ENCODE peak calls at places on chromosomes 4 and X, in four cellular contexts. Q is cardiac muscle cell, C is lower lobe of right lung, M is heart left ventricle. I is an unnamed sample. For H3K36me3, the result is how much of the 10 kb centered on the place peaks cover.

GRCh38 chr4:176230827-176231226 is 35.4 kb upstream of the SPATA4 start:
- DNase-seq in Q (no peak), C (no peak), M (no peak), I (no peak)

GRCh38 chr4:21811576-21811975 is 137.0 kb downstream of the KCNIP4 start:
- DNase-seq in Q (no peak), C (no peak), M (no peak), I (no peak)

GRCh38 chrX:30781711-30782444 is 107.2 kb downstream of the TAB3 start:
- DNase-seq in Q (no peak), C (no peak), M (no peak), I (no peak)

GRCh38 chrX:133353233-133353632 is 62.1 kb downstream of the GPC4 start:
- DNase-seq in Q (no peak), C (no peak), M (no peak), I (no peak)

GRCh38 chr4:56668267-56668666 is 12.8 kb downstream of the HOPX start:
- DNase-seq in Q (peak), C (no peak), M (no peak), I (no peak)

GRCh38 chr4:151668687-151669402 is 92.0 kb downstream of the GATB start:
- DNase-seq in Q (no peak), C (no peak), M (no peak), I (no peak)

GRCh38 chrX:16930392-16930791 is 16.1 kb upstream of the REPS2 start:
- DNase-seq in Q (no peak), C (no peak), M (no peak), I (no peak)

GRCh38 chr4:125650557-125650956 is 335.8 kb downstream of the FAT4 start:
- DNase-seq in Q (no peak), C (no peak), M (no peak), I (no peak)

GRCh38 chr4:2043396-2044118 is 15.6 kb upstream of the NAT8L start:
- DNase-seq in Q (no peak), C (no peak), M (no peak), I (no peak)

GRCh38 chrX:53900623-53901022 is 143.7 kb downstream of the PHF8 start:
- DNase-seq in Q (no peak), C (no peak), M (no peak), I (no peak)

GRCh38 chrX:68396953-68397352 is 36.3 kb downstream of the OPHN1 start:
- DNase-seq in Q (no peak), C (no peak), M (peak), I (no peak)

GRCh38 chrX:136750364-136750763 is 30.4 kb downstream of the ARHGEF6 start:
- DNase-seq in Q (no peak), C (no peak), M (no peak), I (no peak)

GRCh38 chrX:112851161-112851779 is 10.6 kb upstream of the AMOT start:
- DNase-seq in Q (no peak), C (no peak), M (no peak), I (no peak)

GRCh38 chr4:94849901-94850300 is 92.1 kb downstream of the BMPR1B start:
- DNase-seq in Q (no peak), C (no peak), M (no peak), I (no peak)

GRCh38 chr4:173834151-173834550 is 304.1 kb upstream of the HAND2 start:
- DNase-seq in Q (no peak), C (no peak), M (no peak), I (no peak)

GRCh38 chrX:16160729-16161128 is 6.6 kb upstream of the MAGEB17 start:
- DNase-seq in Q (no peak), C (no peak), M (no peak), I (peak)

GRCh38 chr4:183111452-183111885 is 12.4 kb downstream of the WWC2 start:
- DNase-seq in Q (no peak), C (no peak), M (no peak), I (no peak)

GRCh38 chr4:143338313-143338712 is 1.6 kb downstream of the GAB1 start:
- DNase-seq in Q (no peak), C (no peak), M (no peak), I (no peak)

GRCh38 chr4:80036949-80037348 is 36.1 kb downstream of the ANTXR2 start:
- DNase-seq in Q (peak), C (no peak), M (no peak), I (peak)

GRCh38 chr4:122912810-122913575 is 9.4 kb downstream of the NUDT6 start:
- DNase-seq in Q (no peak), C (no peak), M (no peak), I (no peak)

GRCh38 chrX:136468391-136469103 is 19.2 kb upstream of the BRS3 start:
- DNase-seq in Q (no peak), C (no peak), M (no peak), I (no peak)

GRCh38 chrX:40173662-40174593 is 76.2 kb upstream of the BCOR start:
- DNase-seq in Q (peak), C (peak), M (no peak), I (no peak)

GRCh38 chr4:126242679-126243390 is 928.1 kb downstream of the FAT4 start:
- DNase-seq in Q (no peak), C (no peak), M (peak), I (no peak)

GRCh38 chr4:159856451-159856850 is 753.6 kb downstream of the RAPGEF2 start:
- DNase-seq in Q (peak), C (no peak), M (no peak), I (no peak)

GRCh38 chr4:84146300-84146942 is 352.7 kb downstream of the NKX6-1 start:
- DNase-seq in Q (no peak), C (no peak), M (no peak), I (no peak)

GRCh38 chr4:13816472-13816871 is 188.9 kb upstream of the BOD1L1 start:
- DNase-seq in Q (no peak), C (no peak), M (no peak), I (no peak)

GRCh38 chrX:72694170-72694569 is 19.9 kb downstream of the PHKA1 start:
- DNase-seq in Q (no peak), C (no peak), M (no peak), I (no peak)

GRCh38 chrX:57906790-57907189 is 3.5 kb downstream of the ZXDA start:
- DNase-seq in Q (no peak), C (no peak), M (no peak), I (peak)

GRCh38 chrX:13689519-13690211 is 737 bp downstream of the RAB9A start:
- DNase-seq in Q (peak), C (no peak), M (no peak), I (peak)

DNA sequence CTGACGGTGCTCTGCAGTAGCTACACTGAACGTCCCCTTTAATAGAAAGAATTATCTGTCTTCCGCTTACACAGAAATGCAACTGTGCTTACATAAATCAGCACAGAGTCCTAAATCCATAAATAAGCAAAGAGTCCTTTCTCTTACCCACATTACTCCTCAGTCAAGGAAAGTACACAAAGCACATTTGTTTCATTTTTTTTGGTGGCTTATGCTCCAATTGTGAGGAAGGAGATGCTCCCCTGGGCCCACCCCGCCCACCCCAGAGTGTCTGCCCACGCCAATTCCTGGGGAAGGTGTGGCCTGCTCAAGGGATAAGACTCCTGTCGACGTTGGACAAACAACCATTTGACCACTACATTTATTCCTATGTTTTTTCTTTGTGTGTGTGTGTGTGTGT is 53.8 kb downstream of the CPLX1 start:
- DNase-seq in Q (no peak), C (no peak), M (no peak), I (no peak)
- H3K36me3 ChIP-seq in Q (under half), C (half or more), M (under half), I (half or more)

DNA sequence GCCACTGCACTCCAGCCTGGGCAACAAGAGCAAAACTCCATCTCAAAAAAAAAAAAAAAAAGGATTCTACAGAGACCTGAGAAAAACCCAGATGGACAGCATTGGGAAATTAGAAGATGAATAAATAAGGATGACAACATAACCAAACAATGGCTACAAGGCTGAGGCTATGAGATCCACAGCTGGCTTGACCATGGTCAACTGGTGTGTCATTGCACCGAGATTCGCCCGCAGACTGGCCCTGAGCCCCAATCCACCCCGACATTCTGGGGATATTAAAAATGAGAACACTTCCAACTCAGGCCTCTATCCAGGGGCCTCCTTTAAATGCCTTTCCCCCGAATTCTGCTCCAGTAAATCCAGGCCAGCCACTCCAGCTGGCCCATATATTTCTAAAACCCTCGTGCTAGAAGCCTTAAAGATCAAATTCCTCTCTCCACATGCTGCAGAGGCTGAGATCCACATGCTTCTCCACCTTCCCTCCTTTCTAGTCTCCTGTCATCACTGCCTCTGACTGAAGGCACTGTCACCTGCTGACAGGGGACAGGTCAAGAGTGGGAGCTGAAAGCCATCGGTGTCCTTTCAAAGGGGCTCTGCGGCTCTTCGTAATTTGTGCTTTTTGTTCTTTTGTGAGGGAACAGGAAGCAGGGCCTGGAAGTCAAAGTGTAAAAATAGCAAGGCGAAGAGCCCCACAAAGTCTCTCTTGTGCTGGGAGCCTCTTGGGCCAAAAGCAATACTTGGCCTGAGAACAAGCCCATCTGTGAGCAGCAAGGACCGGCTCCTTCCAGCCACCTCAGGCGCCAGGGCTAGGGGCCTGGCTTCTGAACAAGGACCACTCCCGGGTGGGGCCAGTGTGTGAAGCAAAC is 203.7 kb downstream of the NSUN7 start:
- DNase-seq in Q (peak), C (no peak), M (peak), I (no peak)
- H3K27ac ChIP-seq in Q (peak), C (peak), M (peak), I (no peak)

DNA sequence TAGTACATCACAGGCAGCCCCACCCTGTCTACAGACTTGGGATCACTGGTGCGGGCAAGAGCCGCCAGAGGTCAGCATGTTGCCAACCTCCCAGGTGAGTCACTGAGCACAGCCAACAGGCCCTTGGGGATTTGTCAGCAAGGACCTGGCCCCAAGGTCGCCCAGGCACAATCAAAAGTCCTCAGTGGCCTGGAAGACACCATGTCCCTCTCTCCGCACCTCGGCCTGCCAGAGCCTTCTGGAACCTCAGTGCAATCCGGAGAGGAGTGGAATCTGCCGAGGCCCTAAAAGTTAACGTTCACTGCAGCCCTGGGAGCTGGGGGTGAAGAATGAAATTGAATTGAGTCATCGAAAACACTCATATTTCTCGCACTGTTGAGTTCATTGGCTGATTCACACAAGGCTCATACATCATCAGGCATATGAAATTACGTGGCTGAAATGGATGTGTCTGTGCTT is 74.3 kb downstream of the WFS1 start:
- DNase-seq in Q (no peak), C (peak), M (no peak), I (peak)
- TF ChIP-seq CTCF in Q (no peak), C (no peak), M (no peak), I (no peak)

DNA sequence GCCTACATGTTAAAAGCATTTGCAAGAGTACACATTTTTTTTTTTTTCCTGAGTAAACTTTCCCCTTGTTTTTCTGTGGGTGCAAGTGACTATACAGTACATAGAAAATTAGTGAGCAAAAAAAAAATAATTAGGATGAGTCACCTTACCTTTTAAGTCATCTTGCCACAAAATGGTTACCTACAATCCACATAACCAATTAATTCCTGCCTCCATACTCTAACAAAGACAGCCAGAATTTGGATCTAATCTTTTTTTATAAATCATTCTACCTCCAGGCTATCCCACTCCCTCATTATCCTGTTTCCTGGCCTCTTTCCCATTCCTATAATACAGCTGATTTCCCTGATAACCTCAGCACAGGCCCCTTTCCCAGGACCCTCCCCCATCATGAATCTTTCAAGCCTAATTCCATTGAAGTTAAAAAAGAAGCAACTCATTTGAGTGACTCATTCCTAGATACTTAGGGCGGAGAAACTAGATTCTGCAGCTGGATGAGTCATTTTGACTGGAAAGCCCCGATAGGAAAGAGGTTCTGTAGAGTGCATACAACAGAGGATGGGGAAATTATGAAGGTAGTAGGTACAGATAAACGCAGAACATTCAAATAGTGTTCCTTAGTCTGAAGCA is 128.2 kb downstream of the C4orf51 start:
- DNase-seq in Q (no peak), C (no peak), M (no peak), I (peak)
- H3K36me3 ChIP-seq in Q (under half), C (under half), M (under half), I (under half)

DNA sequence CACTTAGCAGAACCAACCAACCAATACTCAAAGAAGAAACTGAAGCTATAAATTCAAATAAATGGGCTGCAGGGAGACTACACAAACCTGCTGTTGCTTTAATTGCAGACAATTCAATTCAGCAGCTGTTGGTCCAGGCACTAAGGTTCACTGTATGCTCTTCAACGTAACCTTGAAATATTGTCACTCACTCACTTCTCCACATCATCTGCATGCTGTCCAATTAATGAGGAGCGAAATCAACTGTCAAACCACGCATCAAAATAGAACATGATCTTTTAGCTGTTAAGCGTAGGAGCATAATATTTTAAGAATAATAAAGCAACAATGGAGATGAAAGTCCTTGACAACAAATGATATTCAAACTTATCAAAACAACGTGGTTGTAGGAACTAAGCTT is 17.0 kb downstream of the ENOX2 start:
- DNase-seq in Q (no peak), C (no peak), M (no peak), I (no peak)
- H3K27ac ChIP-seq in Q (peak), C (no peak), M (no peak), I (no peak)

GRCh38 chrX:55451626-55451989 is 319 bp upstream of the MAGEH1 start:
- DNase-seq in Q (no peak), C (no peak), M (no peak), I (no peak)

GRCh38 chrX:55451125-55451524 is 802 bp upstream of the MAGEH1 start:
- DNase-seq in Q (peak), C (no peak), M (no peak), I (no peak)

GRCh38 chrX:55451990-55452824 is at the start of gene MAGEH1:
- DNase-seq in Q (peak), C (peak), M (peak), I (peak)

GRCh38 chrX:55452825-55453124 is 848 bp downstream of the MAGEH1 start:
- DNase-seq in Q (no peak), C (no peak), M (no peak), I (no peak)

GRCh38 chrX:55450259-55450658 is 1.7 kb upstream of the MAGEH1 start:
- DNase-seq in Q (peak), C (no peak), M (no peak), I (no peak)
- TF ChIP-seq CTCF in Q (peak), C (no peak), M (peak), I (peak)

DNA sequence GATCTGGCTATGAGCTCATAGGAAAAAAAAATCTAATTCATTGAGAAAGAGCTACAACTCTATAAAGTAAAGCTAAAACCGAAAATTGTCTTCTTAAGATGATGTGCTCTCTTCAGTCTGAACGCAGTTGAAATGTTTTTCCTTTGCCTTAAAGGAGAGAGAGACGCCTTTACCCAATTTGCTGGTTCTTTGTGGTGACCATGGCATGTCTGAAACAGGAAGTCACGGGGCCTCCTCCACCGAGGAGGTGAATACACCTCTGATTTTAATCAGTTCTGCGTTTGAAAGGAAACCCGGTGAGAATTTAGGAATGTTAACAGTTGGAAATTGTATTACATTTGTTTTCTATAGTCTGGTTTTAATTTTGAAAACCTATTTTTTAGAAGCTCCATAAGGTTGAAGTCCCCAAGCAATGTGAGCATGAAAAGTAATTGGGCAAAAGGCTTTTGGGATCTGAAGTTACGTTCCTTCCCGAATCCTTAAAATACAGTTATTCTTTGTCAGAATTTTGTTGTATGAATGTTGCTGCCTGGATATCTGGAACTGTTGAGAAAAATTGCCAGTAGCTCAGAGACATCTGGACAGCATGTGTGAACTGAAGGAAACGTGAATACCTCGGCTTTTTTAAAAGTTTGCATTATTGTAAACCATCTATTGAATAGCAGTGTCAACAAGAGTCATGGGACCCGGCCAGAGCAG is 9.8 kb downstream of the PIGG start:
- DNase-seq in Q (no peak), C (no peak), M (no peak), I (no peak)
- H3K36me3 ChIP-seq in Q (under half), C (half or more), M (under half), I (under half)